ENCODE peak calls at places on chromosomes 1 and 21, in four cellular contexts. S is stomach, E is heart right ventricle, N is ovary. H is an unnamed sample. For H3K4me1, the result is how much of the 10 kb centered on the place peaks cover.

GRCh38 chr1:43796111-43796581 is 88.8 kb downstream of the ST3GAL3 start:
- DNase-seq in N (no peak), E (no peak), S (no peak), H (no peak)

GRCh38 chr1:225870883-225871282 is 11.3 kb downstream of the TMEM63A start:
- DNase-seq in E (no peak), N (no peak), S (no peak), H (no peak)

GRCh38 chr1:216306830-216307229 is 116.4 kb downstream of the USH2A start:
- DNase-seq in N (no peak), E (no peak), S (no peak), H (no peak)

GRCh38 chr1:87968259-87968955 is 639.7 kb downstream of the LMO4 start:
- DNase-seq in S (no peak), E (peak), N (peak), H (no peak)

GRCh38 chr1:13700521-13701273 is 709 bp downstream of the PRDM2 start:
- DNase-seq in N (peak), S (peak), E (peak), H (peak)

GRCh38 chr1:29416267-29416666 is 179.9 kb downstream of the PTPRU start:
- DNase-seq in S (no peak), E (no peak), N (no peak), H (no peak)

GRCh38 chr21:34126269-34126668 is 52.9 kb downstream of the MRPS6 start:
- DNase-seq in E (no peak), S (no peak), N (no peak), H (no peak)

GRCh38 chr1:10152709-10153284 is 57.6 kb upstream of the KIF1B start:
- DNase-seq in S (peak), N (peak), E (peak), H (no peak)

GRCh38 chr1:114794038-114794437 is 13.6 kb upstream of the SIKE1 start:
- DNase-seq in E (no peak), N (no peak), S (no peak), H (no peak)

GRCh38 chr1:51234721-51235425 is 1.2 kb upstream of the RNF11 start:
- DNase-seq in E (peak), S (peak), N (peak), H (peak)

GRCh38 chr1:29649375-29650040 is 413.2 kb downstream of the PTPRU start:
- DNase-seq in E (no peak), N (no peak), S (no peak), H (no peak)

GRCh38 chr1:212630159-212630900 is 21.8 kb downstream of the ATF3 start:
- DNase-seq in E (peak), N (no peak), S (peak), H (peak)

GRCh38 chr1:2594641-2595131 is 8.1 kb downstream of the PRXL2B start:
- DNase-seq in E (peak), S (no peak), N (peak), H (no peak)

GRCh38 chr1:216723274-216723780 is at the start of gene ESRRG:
- DNase-seq in E (peak), N (peak), S (peak), H (peak)

GRCh38 chr1:234969630-234970370 is 158.8 kb downstream of the TOMM20 start:
- DNase-seq in S (peak), E (peak), N (peak), H (peak)

GRCh38 chr1:209802780-209803152 is 3.2 kb downstream of the IRF6 start:
- DNase-seq in N (no peak), S (no peak), E (no peak), H (no peak)

GRCh38 chr21:33028759-33029511 is 3.2 kb downstream of the OLIG2 start:
- DNase-seq in E (no peak), S (no peak), N (no peak), H (no peak)

GRCh38 chr21:46116189-46116845 is 18.4 kb downstream of the COL6A2 start:
- DNase-seq in S (no peak), E (no peak), N (peak), H (peak)

GRCh38 chr1:201876148-201876547 is 12.6 kb upstream of the SHISA4 start:
- DNase-seq in S (no peak), N (no peak), E (no peak), H (no peak)

GRCh38 chr1:93518516-93518915 is 70.6 kb downstream of the FNBP1L start:
- DNase-seq in E (no peak), N (no peak), S (no peak), H (no peak)

GRCh38 chr1:46198026-46198826 is at the start of gene POMGNT1:
- DNase-seq in E (peak), N (peak), S (peak), H (peak)

GRCh38 chr1:178653091-178653490 is 72.0 kb upstream of the RALGPS2 start:
- DNase-seq in N (no peak), S (peak), E (no peak), H (no peak)

GRCh38 chr1:53076721-53077598 is 14.9 kb downstream of the PODN start:
- DNase-seq in S (no peak), N (no peak), E (peak), H (peak)

GRCh38 chr1:186187601-186188000 is 187.5 kb downstream of the TPR start:
- DNase-seq in E (no peak), N (no peak), S (no peak), H (no peak)

GRCh38 chr1:23559985-23560755 is 869 bp upstream of the ID3 start:
- DNase-seq in E (no peak), N (no peak), S (no peak), H (no peak)

GRCh38 chr1:95126846-95127245 is 9.7 kb downstream of the TLCD4 start:
- DNase-seq in N (no peak), S (no peak), E (no peak), H (no peak)

GRCh38 chr1:156742017-156742416 is 1.1 kb upstream of the MRPL24 start:
- DNase-seq in E (no peak), N (no peak), S (no peak), H (no peak)

GRCh38 chr1:24551910-24552571 is 3.8 kb upstream of the NCMAP start:
- DNase-seq in S (no peak), N (no peak), E (no peak), H (no peak)

GRCh38 chr1:218330043-218330623 is 15.0 kb upstream of the TGFB2 start:
- DNase-seq in N (no peak), S (no peak), E (no peak), H (no peak)

GRCh38 chr1:159817276-159818041 is 9.2 kb upstream of the SLAMF8 start:
- DNase-seq in N (no peak), S (no peak), E (no peak), H (no peak)

GRCh38 chr1:17371896-17372295 is at the start of gene PADI6:
- DNase-seq in N (no peak), S (no peak), E (no peak), H (no peak)

GRCh38 chr1:108082006-108082405 is 117.0 kb upstream of the VAV3 start:
- DNase-seq in S (no peak), E (no peak), N (no peak), H (no peak)

GRCh38 chr1:193402977-193403376 is 216.6 kb upstream of the B3GALT2 start:
- DNase-seq in N (no peak), E (no peak), S (no peak), H (no peak)

GRCh38 chr1:246506440-246506784 is 667 bp downstream of the SMYD3 start:
- DNase-seq in S (no peak), E (no peak), N (no peak), H (no peak)

DNA sequence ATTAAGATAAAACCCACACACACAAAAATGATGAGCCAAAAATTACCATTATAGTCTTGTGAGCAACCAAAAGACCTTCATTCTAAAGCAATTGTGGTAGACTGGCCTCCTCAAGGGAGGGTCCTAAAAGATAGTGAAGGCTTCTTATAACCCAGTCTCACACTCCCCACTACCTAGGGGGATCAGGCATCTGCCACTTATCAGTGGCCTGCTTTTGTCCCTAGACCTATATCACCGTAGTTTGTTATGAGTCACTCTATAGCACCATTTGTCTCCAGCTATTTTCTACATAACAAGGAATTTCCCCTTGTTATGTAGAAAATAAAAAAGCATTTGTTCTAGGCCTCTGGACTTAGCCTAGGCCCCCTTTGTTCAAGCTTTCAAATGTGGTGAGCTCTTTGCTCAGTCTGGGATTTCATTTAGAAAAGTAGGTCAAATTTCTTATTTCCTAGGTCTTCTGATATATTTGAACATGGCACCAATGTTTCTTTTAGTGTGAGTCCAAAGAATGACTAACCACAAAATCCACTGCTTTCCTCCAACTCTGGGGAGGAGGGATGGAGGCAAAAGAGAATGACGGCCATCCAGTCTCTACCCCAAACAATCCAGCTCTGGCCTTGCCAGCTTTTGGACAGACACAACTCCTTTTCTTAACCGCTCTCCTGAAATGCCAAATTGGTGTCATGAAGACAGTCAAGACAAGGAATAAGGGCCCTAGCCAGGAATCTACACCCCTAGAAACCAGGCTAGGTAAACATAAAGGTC is 8.9 kb downstream of the ADAR start:
- DNase-seq in S (no peak), N (no peak), E (no peak), H (no peak)
- H3K4me1 ChIP-seq in S (under half), N (under half), E (under half), H (under half)

DNA sequence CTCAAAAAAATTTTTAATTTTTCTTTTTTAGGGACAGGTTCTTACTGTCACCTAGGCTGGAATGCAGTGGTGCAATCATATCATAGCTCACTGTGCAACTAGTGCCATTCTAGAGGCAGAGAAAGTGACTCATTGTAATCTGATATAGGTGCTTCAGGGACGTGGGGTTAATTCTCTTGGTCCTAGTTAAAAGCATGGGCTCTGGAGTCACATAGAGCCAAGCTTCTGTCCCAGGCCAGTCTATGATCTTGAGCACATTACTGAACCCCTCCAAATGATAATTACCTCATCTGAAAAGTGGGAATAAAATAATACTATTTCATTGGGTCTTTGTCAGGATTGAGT is 1.1 kb upstream of the ADIPOR1 start:
- DNase-seq in N (no peak), E (no peak), S (no peak), H (no peak)
- TF ChIP-seq CTCF in N (no peak), E (no peak), S (no peak), H (no peak)

DNA sequence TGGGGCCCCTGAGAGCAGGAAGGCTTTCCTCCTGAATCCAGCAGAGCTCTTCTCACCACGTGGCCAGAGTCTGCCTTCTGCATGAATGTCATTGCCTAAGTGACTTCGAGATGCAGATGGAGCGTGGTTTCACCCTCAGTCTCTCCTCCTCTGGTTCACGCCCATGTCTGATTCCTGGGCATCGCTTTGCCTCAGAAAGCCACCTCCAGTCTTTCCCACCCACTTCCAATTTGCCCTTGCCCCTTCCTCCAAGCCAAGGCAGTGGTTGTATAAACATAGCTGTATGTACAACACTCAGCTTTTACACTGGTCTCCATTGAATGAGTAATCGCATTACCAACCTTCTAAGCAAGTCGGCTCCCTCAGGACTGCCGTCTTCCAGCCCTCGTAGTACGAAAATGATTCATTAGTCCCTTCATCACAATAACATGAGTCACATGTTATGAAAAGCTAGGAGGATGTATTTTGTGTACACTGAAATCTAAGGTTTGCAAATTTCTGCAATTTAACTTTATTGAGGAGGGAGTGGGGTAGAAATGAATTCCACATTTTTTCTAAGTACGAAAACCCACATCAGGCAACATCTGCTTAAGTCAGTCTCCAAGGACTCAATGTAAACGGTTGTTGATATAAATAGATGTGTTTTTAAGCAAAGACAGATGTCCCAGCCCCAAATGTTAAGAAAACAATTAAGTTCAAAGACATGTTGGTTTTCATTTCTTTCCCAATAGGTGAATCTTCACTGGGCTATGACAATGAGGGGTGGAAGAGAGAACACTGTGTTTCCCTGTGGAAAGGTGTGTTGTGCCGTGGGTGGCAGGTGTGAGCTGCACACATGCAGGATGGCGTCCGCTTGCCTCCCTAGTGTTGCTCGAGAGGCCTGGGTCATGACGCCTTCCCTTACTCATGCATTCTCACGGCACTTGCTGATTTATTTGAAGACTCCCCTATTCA is 32.3 kb upstream of the ETS2 start:
- DNase-seq in E (peak), N (no peak), S (no peak), H (no peak)
- H3K4me1 ChIP-seq in E (under half), N (under half), S (under half), H (under half)

DNA sequence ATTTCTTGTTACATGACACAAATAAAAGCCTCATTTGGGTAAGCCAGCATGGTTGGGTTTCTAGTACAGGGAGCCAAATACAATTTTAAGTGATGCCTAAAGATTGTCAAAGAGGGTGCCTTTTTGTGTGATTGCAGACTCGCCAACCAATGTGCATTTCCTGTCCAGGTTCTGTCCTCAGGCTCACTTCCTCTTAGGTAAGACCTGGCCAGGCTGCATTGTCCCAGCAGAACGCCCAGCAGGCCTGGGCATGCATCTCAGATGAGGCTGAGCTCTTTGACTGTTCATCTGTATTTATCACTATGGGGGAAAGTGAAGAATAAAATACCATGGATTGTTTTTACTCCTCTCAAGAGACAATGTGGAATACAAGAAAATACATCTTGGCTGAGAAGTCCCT is 49.7 kb downstream of the KCNC4 start:
- DNase-seq in N (no peak), S (no peak), E (no peak), H (no peak)
- TF ChIP-seq CTCF in N (no peak), S (no peak), E (no peak), H (no peak)

H was measured in lower lobe of right lung.